ENCODE peak calls at places on chromosomes 11 and 22, in six cellular contexts. Y is mesenchymal stem cell, T is IMR-90, P is H9, K is neuronal stem cell, X is H1. U is an unnamed sample.

GRCh38 chr11:1352696-1353382 is 36.9 kb upstream of the BRSK2 start:
- DNase-seq in Y (no peak), T (no peak), P (no peak), K (no peak), X (no peak), U (no peak)

GRCh38 chr22:49630448-49630946 is 197.2 kb downstream of the BRD1 start:
- DNase-seq in Y (no peak), T (no peak), P (no peak), K (no peak), X (no peak), U (no peak)

GRCh38 chr11:79515781-79516180 is 75.0 kb upstream of the TENM4 start:
- DNase-seq in Y (no peak), T (no peak), P (no peak), K (no peak), X (no peak), U (no peak)

GRCh38 chr22:17260950-17261349 is 41.7 kb upstream of the ADA2 start:
- DNase-seq in Y (no peak), T (no peak), P (peak), K (no peak), X (no peak), U (no peak)

GRCh38 chr11:47533690-47534135 is 19.2 kb downstream of the CELF1 start:
- DNase-seq in Y (peak), T (peak), P (peak), K (no peak), X (no peak), U (no peak)

GRCh38 chr22:38850399-38850798 is 6.6 kb upstream of the NPTXR start:
- DNase-seq in Y (no peak), T (no peak), P (no peak), K (no peak), X (no peak), U (no peak)

GRCh38 chr11:71248656-71249055 is 3.7 kb downstream of the SHANK2 start:
- DNase-seq in Y (no peak), T (no peak), P (peak), K (no peak), X (no peak), U (peak)

GRCh38 chr11:124763156-124763947 is 1.3 kb upstream of the ESAM start:
- DNase-seq in Y (peak), T (peak), P (peak), K (peak), X (peak), U (peak)

GRCh38 chr11:75924966-75925784 is 110.2 kb downstream of the UVRAG start:
- DNase-seq in Y (no peak), T (no peak), P (no peak), K (no peak), X (no peak), U (no peak)

GRCh38 chr11:9089636-9090035 is 1.8 kb downstream of the SCUBE2 start:
- DNase-seq in Y (no peak), T (no peak), P (no peak), K (no peak), X (no peak), U (peak)

GRCh38 chr22:38936562-38936961 is 20.8 kb upstream of the APOBEC3A start:
- DNase-seq in Y (no peak), T (no peak), P (no peak), K (no peak), X (no peak), U (no peak)

GRCh38 chr11:46321757-46322156 is 25.5 kb upstream of the DGKZ start:
- DNase-seq in Y (no peak), T (no peak), P (no peak), K (no peak), X (no peak), U (peak)

GRCh38 chr22:36411589-36412258 is 24.0 kb upstream of the MYH9 start:
- DNase-seq in Y (no peak), T (no peak), P (no peak), K (no peak), X (no peak), U (no peak)

GRCh38 chr11:32358729-32359128 is 76.6 kb downstream of the WT1 start:
- DNase-seq in Y (no peak), T (no peak), P (no peak), K (no peak), X (no peak), U (no peak)

GRCh38 chr11:62392944-62393628 is 25.7 kb upstream of the SCGB1A1 start:
- DNase-seq in Y (no peak), T (no peak), P (no peak), K (no peak), X (no peak), U (peak)

GRCh38 chr22:35310556-35311550 is 11.2 kb downstream of the TOM1 start:
- DNase-seq in Y (no peak), T (no peak), P (no peak), K (no peak), X (no peak), U (peak)

GRCh38 chr11:91981995-91982394 is 242.6 kb upstream of the FAT3 start:
- DNase-seq in Y (peak), T (peak), P (no peak), K (no peak), X (no peak), U (no peak)

GRCh38 chr22:20032407-20032991 is 11.6 kb downstream of the TANGO2 start:
- DNase-seq in Y (no peak), T (no peak), P (no peak), K (no peak), X (no peak), U (no peak)

GRCh38 chr22:20029550-20030225 is 8.8 kb downstream of the TANGO2 start:
- DNase-seq in Y (no peak), T (no peak), P (no peak), K (no peak), X (no peak), U (no peak)

GRCh38 chr22:20034143-20034542 is 13.2 kb downstream of the TANGO2 start:
- DNase-seq in Y (no peak), T (no peak), P (no peak), K (no peak), X (no peak), U (peak)

GRCh38 chr22:20033045-20033706 is 12.3 kb downstream of the TANGO2 start:
- DNase-seq in Y (no peak), T (no peak), P (no peak), K (no peak), X (no peak), U (no peak)

GRCh38 chr22:20031732-20032406 is 11.0 kb downstream of the TANGO2 start:
- DNase-seq in Y (no peak), T (no peak), P (peak), K (no peak), X (no peak), U (no peak)
- H3K4me2 ChIP-seq in Y (no peak), T (no peak), P (no peak), K (no peak), X (no peak), U (no peak)

GRCh38 chr11:59102259-59102765 is 4.7 kb upstream of the FAM111B start:
- DNase-seq in Y (peak), T (peak), P (peak), K (peak), X (peak), U (peak)
- H2AFZ ChIP-seq in Y (no peak), T (peak), P (no peak), K (peak), X (peak), U (no peak)

DNA sequence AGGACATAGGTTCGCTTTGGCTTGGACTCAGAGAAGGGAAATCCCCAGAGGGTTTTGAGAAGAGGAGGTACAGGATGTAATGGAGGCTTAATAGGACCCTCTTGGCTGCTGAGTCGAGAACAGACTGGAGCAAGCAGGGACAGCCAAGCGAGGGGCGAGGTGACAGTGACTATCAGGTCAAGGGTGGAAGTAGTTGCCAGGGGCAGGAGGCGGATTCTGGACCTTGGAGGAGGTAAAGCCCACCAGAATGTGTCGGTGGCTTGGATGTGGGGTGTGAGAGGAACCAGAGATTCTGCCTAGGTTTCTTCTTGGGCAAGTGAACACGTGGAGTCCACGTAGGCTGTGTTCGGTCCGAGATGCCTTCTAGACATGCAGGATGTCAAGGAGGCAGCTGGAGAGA is 4.4 kb downstream of the TRMT112 start:
- DNase-seq in Y (no peak), T (no peak), P (no peak), K (no peak), X (no peak), U (no peak)
- H2BK120ac ChIP-seq in Y (no peak), T (no peak), P (no peak), K (no peak), X (no peak), U (no peak)

DNA sequence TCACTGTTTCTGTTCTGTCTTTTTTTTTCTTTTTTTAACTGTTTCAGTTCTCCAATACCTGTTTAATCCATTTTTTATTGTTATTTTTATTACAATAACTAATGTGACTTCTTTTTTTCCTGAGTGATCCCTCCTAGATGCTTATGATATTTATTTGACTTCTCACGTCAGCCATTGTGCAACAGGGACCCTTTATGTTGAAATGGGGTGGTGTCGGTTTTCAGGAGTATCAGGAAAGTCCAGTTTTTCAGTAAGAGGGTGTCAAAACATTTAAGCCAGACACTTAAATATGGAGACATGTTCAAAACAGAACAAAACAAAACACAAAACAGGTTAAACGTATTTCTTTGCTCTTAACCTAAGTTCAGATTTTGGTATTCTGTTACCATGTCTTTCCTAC is 418.8 kb downstream of the DYNC2H1 start:
- DNase-seq in Y (peak), T (no peak), P (no peak), K (no peak), X (no peak), U (peak)
- H3K4me2 ChIP-seq in Y (no peak), T (no peak), P (no peak), K (no peak), X (no peak), U (no peak)

GRCh38 chr22:46564084-46564714 is 26.8 kb upstream of the CELSR1 start:
- DNase-seq in Y (no peak), T (no peak), P (no peak), K (no peak), X (no peak), U (no peak)
- H2AFZ ChIP-seq in Y (peak), T (peak), P (no peak), K (peak), X (no peak), U (peak)

GRCh38 chr11:127395034-127395433 is 394.5 kb upstream of the KIRREL3 start:
- DNase-seq in Y (no peak), T (no peak), P (no peak), K (no peak), X (no peak), U (no peak)

GRCh38 chr11:127390465-127390864 is 389.9 kb upstream of the KIRREL3 start:
- DNase-seq in Y (no peak), T (no peak), P (no peak), K (no peak), X (no peak), U (no peak)

GRCh38 chr11:127392575-127392974 is 392.0 kb upstream of the KIRREL3 start:
- DNase-seq in Y (no peak), T (no peak), P (peak), K (no peak), X (no peak), U (no peak)
- H2BK120ac ChIP-seq in Y (no peak), T (no peak), P (no peak), K (no peak), X (no peak), U (no peak)

U was measured in trophoblast cell.